ENCODE peak calls at places on chromosome 13, in seven cellular contexts. M, K, R, T, A, F and G are unnamed samples.

GRCh38 chr13:113646376-113646775 is 11.6 kb downstream of the ATP4B start:
- DNase-seq in M (no peak), K (no peak), R (no peak), T (no peak), A (no peak), F (no peak), G (no peak)

GRCh38 chr13:40613192-40613818 is 53.1 kb downstream of the FOXO1 start:
- DNase-seq in M (no peak), K (no peak), R (peak), T (peak), A (no peak), F (no peak), G (peak)

GRCh38 chr13:76879211-76879875 is 6.9 kb downstream of the KCTD12 start:
- DNase-seq in M (peak), K (no peak), R (peak), T (no peak), A (peak), F (peak), G (peak)

GRCh38 chr13:97005631-97006262 is 11.5 kb upstream of the OXGR1 start:
- DNase-seq in M (peak), K (peak), R (no peak), T (no peak), A (peak), F (peak), G (no peak)

GRCh38 chr13:101703838-101704237 is 251.4 kb downstream of the ITGBL1 start:
- DNase-seq in M (no peak), K (no peak), R (no peak), T (no peak), A (peak), F (no peak), G (no peak)

GRCh38 chr13:40259899-40260298 is 406.5 kb downstream of the FOXO1 start:
- DNase-seq in M (no peak), K (no peak), R (no peak), T (no peak), A (no peak), F (peak), G (no peak)

GRCh38 chr13:107832521-107833095 is 382.7 kb downstream of the LIG4 start:
- DNase-seq in M (no peak), K (no peak), R (no peak), T (no peak), A (no peak), F (no peak), G (no peak)

GRCh38 chr13:38687246-38688229 is 661 bp downstream of the FREM2 start:
- DNase-seq in M (no peak), K (no peak), R (no peak), T (peak), A (no peak), F (no peak), G (peak)

GRCh38 chr13:20090349-20090748 is 70.5 kb downstream of the GJA3 start:
- DNase-seq in M (no peak), K (no peak), R (no peak), T (no peak), A (peak), F (peak), G (no peak)

GRCh38 chr13:50677687-50678463 is 165.6 kb downstream of the DLEU7 start:
- DNase-seq in M (no peak), K (peak), R (no peak), T (no peak), A (peak), F (peak), G (no peak)

GRCh38 chr13:49495783-49496762 is at the start of gene PHF11:
- DNase-seq in M (peak), K (peak), R (peak), T (peak), A (peak), F (peak), G (peak)

GRCh38 chr13:25846227-25846984 is 205.4 kb downstream of the SHISA2 start:
- DNase-seq in M (no peak), K (no peak), R (no peak), T (no peak), A (peak), F (no peak), G (no peak)

GRCh38 chr13:93038187-93038586 is 188.4 kb upstream of the GPC6 start:
- DNase-seq in M (no peak), K (no peak), R (no peak), T (no peak), A (no peak), F (no peak), G (no peak)

GRCh38 chr13:94387047-94387446 is 92.4 kb downstream of the DCT start:
- DNase-seq in M (no peak), K (no peak), R (no peak), T (no peak), A (no peak), F (no peak), G (no peak)

GRCh38 chr13:94249512-94249911 is 230.0 kb downstream of the DCT start:
- DNase-seq in M (peak), K (peak), R (no peak), T (no peak), A (peak), F (peak), G (no peak)

GRCh38 chr13:49213539-49213938 is 6.6 kb upstream of the MLNR start:
- DNase-seq in M (no peak), K (no peak), R (no peak), T (no peak), A (no peak), F (no peak), G (no peak)

GRCh38 chr13:50457430-50458393 is 385.8 kb downstream of the DLEU7 start:
- DNase-seq in M (no peak), K (no peak), R (peak), T (no peak), A (no peak), F (peak), G (no peak)

GRCh38 chr13:21309542-21310172 is 133.2 kb downstream of the MRPL57 start:
- DNase-seq in M (no peak), K (no peak), R (no peak), T (no peak), A (no peak), F (no peak), G (no peak)

GRCh38 chr13:50437252-50437651 is 406.2 kb downstream of the DLEU7 start:
- DNase-seq in M (no peak), K (no peak), R (no peak), T (no peak), A (no peak), F (no peak), G (no peak)

GRCh38 chr13:39052944-39053343 is 14.7 kb downstream of the NHLRC3 start:
- DNase-seq in M (no peak), K (no peak), R (no peak), T (no peak), A (no peak), F (no peak), G (no peak)